ENCODE peak calls at places on chromosomes 2 and 18, in six cellular contexts. R is tibial artery; U is ovary; Q is transverse colon; O is GM23338; F is CD8-positive, alpha-beta memory T cell. Y is an unnamed sample. For H3K36me3, the result is how much of the 10 kb centered on the place peaks cover.

GRCh38 chr2:98487806-98488189 is 43.1 kb downstream of the INPP4A start:
- DNase-seq in R (no peak), U (peak), Q (peak), O (peak), F (peak), Y (no peak)

GRCh38 chr2:133146893-133147292 is 421.4 kb downstream of the NCKAP5 start:
- DNase-seq in R (no peak), U (no peak), Q (no peak), O (no peak), F (no peak), Y (no peak)

GRCh38 chr2:85390941-85391669 is 19.1 kb downstream of the CAPG start:
- DNase-seq in R (peak), U (peak), Q (peak), O (peak), F (peak), Y (peak)

GRCh38 chr2:144115892-144116291 is 404.0 kb downstream of the ZEB2 start:
- DNase-seq in R (no peak), U (no peak), Q (no peak), O (no peak), F (no peak), Y (no peak)

GRCh38 chr2:71528221-71528620 is 74.9 kb downstream of the DYSF start:
- DNase-seq in R (peak), U (no peak), Q (no peak), O (no peak), F (no peak), Y (peak)

GRCh38 chr2:240962371-240963064 is 35.9 kb upstream of the SNED1 start:
- DNase-seq in R (peak), U (peak), Q (peak), O (peak), F (no peak), Y (peak)

GRCh38 chr2:58046585-58047372 is at the start of gene VRK2:
- DNase-seq in R (peak), U (peak), Q (peak), O (peak), F (peak), Y (peak)

GRCh38 chr2:29817846-29818680 is 103.3 kb downstream of the ALK start:
- DNase-seq in R (no peak), U (peak), Q (no peak), O (no peak), F (no peak), Y (no peak)

GRCh38 chr2:109481196-109481555 is 132.6 kb downstream of the SEPTIN10 start:
- DNase-seq in R (peak), U (no peak), Q (peak), O (no peak), F (no peak), Y (peak)

GRCh38 chr18:32542221-32542798 is 71.6 kb upstream of the GAREM1 start:
- DNase-seq in R (no peak), U (no peak), Q (no peak), O (peak), F (no peak), Y (no peak)

GRCh38 chr18:54479365-54479764 is 111.7 kb upstream of the DYNAP start:
- DNase-seq in R (no peak), U (no peak), Q (no peak), O (peak), F (no peak), Y (no peak)
- H3K27ac ChIP-seq in R (no peak), U (no peak), Q (no peak), O (no peak), F (no peak), Y (no peak)

DNA sequence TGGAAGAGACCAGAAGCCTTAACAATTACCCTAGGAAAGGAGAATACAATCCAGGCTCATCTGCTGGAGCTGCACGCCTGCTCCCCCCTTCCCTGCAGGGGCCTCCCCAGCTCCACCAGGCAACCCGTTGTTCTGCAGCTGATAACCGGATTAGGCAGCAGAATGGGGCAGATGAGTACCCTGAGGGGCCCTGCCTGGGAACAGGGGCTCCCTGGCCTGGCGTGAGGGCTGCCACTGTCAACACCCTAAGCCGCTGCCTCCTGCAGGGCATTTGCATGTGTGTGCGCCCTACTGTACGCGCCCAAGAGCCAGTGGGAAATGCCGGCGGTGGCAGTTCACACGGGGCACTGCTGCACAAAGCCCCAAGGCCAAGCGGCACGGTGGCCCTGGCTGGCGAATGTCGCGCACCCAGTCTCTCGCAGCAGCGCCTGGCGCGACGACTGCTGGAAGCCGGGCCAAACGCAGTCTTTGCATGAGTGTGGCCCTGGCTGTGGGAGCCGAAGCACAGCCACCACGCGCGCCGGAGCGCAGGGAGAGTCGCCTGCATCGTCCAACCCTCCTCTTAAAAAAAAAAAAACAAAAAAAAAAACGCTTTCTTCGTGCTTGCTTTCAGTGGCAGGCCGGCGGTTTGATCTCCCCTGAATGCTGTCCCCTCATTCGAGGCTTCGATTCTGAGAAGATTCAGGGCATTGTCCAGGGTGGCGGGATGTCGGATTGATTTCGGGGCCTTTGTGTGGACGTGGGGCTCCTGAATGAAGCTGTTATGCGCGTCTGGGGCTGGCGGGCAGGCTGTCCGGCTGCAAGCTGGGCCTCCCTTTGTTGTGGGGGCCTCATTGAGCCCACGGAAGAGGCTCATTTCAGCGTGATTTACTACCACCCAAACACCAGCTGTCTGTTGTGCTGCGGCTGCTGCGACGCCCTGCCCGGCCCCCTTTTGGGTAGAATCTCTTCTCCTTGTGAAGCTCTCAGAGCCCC is 63.8 kb downstream of the SETBP1 start:
- DNase-seq in R (peak), U (peak), Q (no peak), O (peak), F (no peak), Y (peak)
- H3K4me3 ChIP-seq in R (no peak), U (no peak), Q (no peak), O (peak), F (no peak), Y (no peak)

GRCh38 chr2:197391220-197391717 is 43.6 kb downstream of the SF3B1 start:
- DNase-seq in R (no peak), U (no peak), Q (no peak), O (no peak), F (no peak), Y (no peak)
- H3K36me3 ChIP-seq in R (half or more), U (under half), Q (under half), O (under half), F (under half), Y (under half)

GRCh38 chr2:147595200-147595599 is 249.6 kb upstream of the ACVR2A start:
- DNase-seq in R (peak), U (no peak), Q (peak), O (no peak), F (no peak), Y (no peak)
- H3K27ac ChIP-seq in R (no peak), U (no peak), Q (no peak), O (no peak), F (no peak), Y (no peak)

DNA sequence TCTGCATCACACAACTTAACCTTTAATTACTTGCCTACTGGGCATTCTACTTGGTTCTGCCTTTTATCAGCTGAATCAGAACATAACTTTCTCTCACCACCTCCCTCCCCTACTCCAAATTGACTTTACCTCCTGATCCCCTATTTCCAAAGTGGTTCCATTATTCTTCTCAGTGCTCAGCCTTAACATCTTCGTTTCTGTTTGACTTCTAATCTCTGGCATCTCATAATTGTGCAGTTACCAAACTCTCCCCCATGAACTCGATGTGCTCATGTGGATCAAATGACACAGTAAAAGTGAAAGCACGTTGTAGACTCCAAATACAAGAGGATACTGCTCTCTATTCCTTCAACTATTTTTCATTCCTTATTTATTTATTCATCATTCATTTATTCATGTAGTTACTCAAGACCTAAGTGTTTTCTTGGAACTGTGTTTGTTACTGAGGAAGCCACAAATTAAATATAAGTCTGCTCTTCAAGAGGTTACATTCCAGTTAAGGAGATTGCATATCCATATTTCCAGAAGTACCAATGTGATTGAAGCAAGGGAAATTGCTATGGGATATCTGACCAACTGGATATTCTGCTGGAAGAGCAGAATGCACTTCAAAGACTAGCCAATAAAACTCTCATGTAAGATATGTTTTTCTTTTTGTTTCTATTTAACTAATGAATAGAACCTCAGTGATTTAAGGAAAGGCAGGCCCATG is 158.8 kb downstream of the TMEFF2 start:
- DNase-seq in R (no peak), U (no peak), Q (no peak), O (no peak), F (no peak), Y (no peak)
- H3K4me3 ChIP-seq in R (no peak), U (no peak), Q (no peak), O (no peak), F (no peak), Y (no peak)

GRCh38 chr2:215328066-215328465 is 16.2 kb downstream of the ATIC start:
- DNase-seq in R (no peak), U (no peak), Q (no peak), O (no peak), F (no peak), Y (no peak)

GRCh38 chr2:215320102-215320501 is 8.2 kb downstream of the ATIC start:
- DNase-seq in R (no peak), U (no peak), Q (no peak), O (no peak), F (no peak), Y (no peak)

GRCh38 chr2:215320679-215321078 is 8.8 kb downstream of the ATIC start:
- DNase-seq in R (no peak), U (no peak), Q (no peak), O (no peak), F (no peak), Y (no peak)

GRCh38 chr2:215319500-215319899 is 7.6 kb downstream of the ATIC start:
- DNase-seq in R (no peak), U (no peak), Q (no peak), O (no peak), F (no peak), Y (no peak)

GRCh38 chr2:215324811-215325210 is 13.0 kb downstream of the ATIC start:
- DNase-seq in R (no peak), U (no peak), Q (no peak), O (no peak), F (no peak), Y (no peak)
- H3K36me3 ChIP-seq in R (half or more), U (under half), Q (under half), O (half or more), F (under half), Y (under half)

DNA sequence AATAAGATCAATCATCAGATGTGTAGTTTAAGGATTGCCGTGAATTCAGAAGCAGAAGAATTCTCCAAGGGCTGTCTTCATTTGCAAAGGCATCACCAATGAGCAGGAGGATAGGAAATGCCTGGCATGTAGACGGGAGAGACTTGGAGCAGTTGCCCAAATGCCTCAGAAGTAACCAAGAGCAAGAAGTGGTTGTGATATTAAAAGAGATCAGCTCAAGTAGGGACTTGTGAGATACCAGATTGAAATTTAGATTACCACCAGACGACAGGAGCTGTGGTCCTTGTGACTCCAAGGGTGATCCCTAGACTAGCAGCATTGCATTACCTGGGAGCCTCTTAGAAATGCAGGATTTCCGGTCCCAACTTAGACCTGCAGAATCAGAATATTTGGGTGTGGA is 228.6 kb upstream of the EPAS1 start:
- DNase-seq in R (no peak), U (no peak), Q (no peak), O (no peak), F (no peak), Y (no peak)
- H3K27ac ChIP-seq in R (no peak), U (no peak), Q (no peak), O (no peak), F (no peak), Y (no peak)

Y was measured in aorta.